ENCODE peak calls at places on chromosomes 7 and 10, in six cellular contexts. K, R, L, P, Q and X are unnamed samples.

GRCh38 chr10:99285846-99286245 is 43.3 kb upstream of the CNNM1 start:
- DNase-seq in K (peak; percentile 26), R (no peak), L (no peak), P (peak; percentile 65), Q (no peak), X (no peak)

GRCh38 chr7:190196-190595 is 2.2 kb upstream of the FAM20C start:
- DNase-seq in K (no peak), R (no peak), L (no peak), P (no peak), Q (no peak), X (no peak)

GRCh38 chr7:76121044-76121443 is 73.1 kb downstream of the MDH2 start:
- DNase-seq in K (no peak), R (no peak), L (no peak), P (no peak), Q (no peak), X (no peak)

GRCh38 chr10:22420787-22421517 is 75.7 kb downstream of the SPAG6 start:
- DNase-seq in K (peak; percentile 59), R (peak; percentile 57), L (no peak), P (peak; percentile 42), Q (no peak), X (no peak)

GRCh38 chr7:134943785-134944400 is 42.4 kb upstream of the AGBL3 start:
- DNase-seq in K (peak; percentile 71), R (peak; percentile 74), L (no peak), P (no peak), Q (no peak), X (no peak)

GRCh38 chr10:68156373-68157185 is 47.3 kb downstream of the MYPN start:
- DNase-seq in K (peak; percentile 82), R (peak; percentile 97), L (peak; percentile 45), P (peak; percentile 67), Q (no peak), X (peak; percentile 62)

GRCh38 chr10:575312-576129 is 113.9 kb downstream of the DIP2C start:
- DNase-seq in K (no peak), R (no peak), L (no peak), P (no peak), Q (no peak), X (no peak)

GRCh38 chr10:24669285-24669861 is 54.3 kb downstream of the ARHGAP21 start:
- DNase-seq in K (no peak), R (no peak), L (no peak), P (no peak), Q (no peak), X (no peak)

GRCh38 chr7:29510028-29510427 is 53.6 kb upstream of the PRR15 start:
- DNase-seq in K (no peak), R (no peak), L (no peak), P (no peak), Q (no peak), X (no peak)

GRCh38 chr7:77439572-77439971 is 23.4 kb upstream of the GSAP start:
- DNase-seq in K (peak; percentile 47), R (peak; percentile 65), L (no peak), P (peak; percentile 48), Q (no peak), X (no peak)

GRCh38 chr10:13803566-13804554 is 217.1 kb downstream of the PRPF18 start:
- DNase-seq in K (peak; percentile 52), R (peak; percentile 44), L (no peak), P (no peak), Q (no peak), X (no peak)

GRCh38 chr7:90897961-90898469 is 301.9 kb downstream of the CDK14 start:
- DNase-seq in K (no peak), R (no peak), L (no peak), P (no peak), Q (no peak), X (no peak)

DNA sequence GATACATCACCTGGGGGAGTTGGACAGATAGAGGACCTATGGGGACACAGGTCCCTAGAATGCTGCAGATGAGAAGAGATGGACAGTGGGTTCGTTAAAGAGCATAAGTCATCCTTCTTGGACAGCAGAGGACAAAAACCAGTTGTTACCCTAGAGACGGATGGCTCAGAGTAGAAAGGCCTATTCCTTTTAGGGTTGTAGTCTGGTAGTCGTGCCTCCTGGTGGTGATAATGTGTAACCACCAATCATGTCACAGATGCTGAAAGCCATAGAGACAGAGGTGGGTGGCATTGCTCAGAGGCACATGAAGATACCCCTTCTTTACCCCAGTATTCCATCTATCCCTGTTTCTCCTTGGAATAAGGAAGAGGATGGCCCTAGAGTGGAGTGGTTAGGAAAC is 554.6 kb downstream of the SORCS1 start:
- DNase-seq in K (no peak), R (peak; percentile 23), L (no peak), P (no peak), Q (no peak), X (no peak)
- TF ChIP-seq CTCF in K (peak; percentile 14), R (peak; percentile 55), L (peak; percentile 22), P (peak; percentile 16), Q (no peak), X (peak; percentile 56)

DNA sequence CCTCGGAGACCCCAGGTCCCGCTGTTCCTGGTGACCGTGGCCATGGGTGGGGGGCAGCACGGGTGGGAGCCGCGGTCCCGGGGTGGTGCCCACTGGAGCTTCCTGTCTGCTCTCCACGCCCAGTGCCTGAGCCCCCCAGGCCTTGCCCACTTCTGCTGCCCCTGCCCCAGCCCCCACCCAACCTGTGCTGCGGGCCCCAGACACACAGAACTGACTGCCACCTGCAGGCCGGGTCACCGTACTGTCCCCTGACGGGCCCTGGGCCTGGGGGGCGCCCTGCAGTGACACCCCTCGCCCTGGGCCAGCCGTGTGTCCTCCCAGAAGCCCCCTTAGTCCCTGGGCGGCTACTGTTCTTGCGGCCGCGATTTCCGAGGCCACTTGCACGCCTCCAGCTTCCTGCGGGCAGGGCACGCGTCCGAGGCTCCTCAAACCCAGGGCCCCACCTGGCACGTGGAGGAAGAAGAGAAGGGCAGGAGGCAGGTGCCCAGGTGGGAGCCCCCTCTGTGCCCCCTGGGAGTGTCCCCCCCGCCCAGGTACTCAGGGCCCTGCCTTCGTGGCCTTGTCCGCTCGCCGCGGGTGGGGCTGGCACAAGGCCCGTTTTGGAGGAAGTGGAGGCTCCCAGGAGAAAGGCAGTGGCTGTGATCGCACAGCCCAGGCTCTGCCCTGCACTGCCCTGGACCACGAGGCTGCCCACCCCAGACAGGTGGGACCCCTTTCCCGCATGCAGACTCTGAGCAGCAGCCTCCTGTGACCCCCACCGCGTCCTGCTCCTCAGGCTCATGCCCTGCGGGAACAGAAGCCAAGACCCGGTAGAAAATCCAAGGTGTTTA is 10.4 kb downstream of the TMEM184A start:
- DNase-seq in K (no peak), R (no peak), L (no peak), P (no peak), Q (no peak), X (no peak)
- TF ChIP-seq CTCF in K (no peak), R (peak; percentile 50), L (no peak), P (no peak), Q (no peak), X (no peak)

DNA sequence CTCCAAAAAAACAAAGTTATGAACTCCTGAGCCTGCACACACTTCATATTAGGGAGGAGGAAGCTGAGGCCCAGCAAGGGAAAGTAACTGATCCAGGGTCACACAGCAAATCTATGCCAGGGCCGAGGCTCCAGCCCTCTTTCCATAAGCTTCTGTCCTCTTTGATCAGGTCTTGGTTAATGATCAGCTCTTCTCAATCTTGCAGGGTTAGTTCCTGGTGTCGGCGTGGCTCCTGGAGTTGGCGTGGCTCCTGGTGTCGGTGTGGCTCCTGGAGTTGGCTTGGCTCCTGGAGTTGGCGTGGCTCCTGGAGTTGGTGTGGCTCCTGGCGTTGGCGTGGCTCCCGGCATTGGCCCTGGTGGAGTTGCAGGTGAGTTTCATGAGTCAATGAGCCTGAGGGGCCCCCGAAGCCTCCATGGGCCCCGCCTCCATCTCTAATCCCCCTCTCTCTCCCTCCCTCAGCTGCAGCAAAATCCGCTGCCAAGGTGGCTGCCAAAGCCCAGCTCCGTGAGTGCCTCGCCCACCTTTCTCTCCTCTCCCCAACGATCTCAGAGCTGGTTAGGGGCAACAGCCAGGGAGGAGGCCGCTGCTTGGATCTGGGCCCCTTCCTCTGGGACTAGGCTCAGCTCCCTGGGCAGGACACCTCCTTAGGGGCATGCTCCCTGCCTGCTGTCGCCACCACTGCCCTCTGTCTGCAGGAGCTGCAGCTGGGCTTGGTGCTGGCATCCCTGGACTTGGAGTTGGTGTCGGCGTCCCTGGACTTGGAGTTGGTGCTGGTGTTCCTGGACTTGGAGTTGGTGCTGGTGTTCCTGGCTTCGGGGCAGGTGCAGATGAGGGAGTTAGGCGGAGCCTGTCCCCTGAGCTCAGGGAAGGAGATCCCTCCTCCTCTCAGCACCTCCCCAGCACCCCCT is 23.7 kb upstream of the LIMK1 start:
- DNase-seq in K (no peak), R (peak; percentile 77), L (no peak), P (no peak), Q (no peak), X (peak; percentile 1)
- TF ChIP-seq CTCF in K (no peak), R (peak; percentile 33), L (no peak), P (no peak), Q (no peak), X (no peak)

GRCh38 chr7:50101873-50102272 is 8.8 kb upstream of the ZPBP start:
- DNase-seq in K (no peak), R (no peak), L (no peak), P (no peak), Q (no peak), X (no peak)
- TF ChIP-seq CTCF in K (no peak), R (no peak), L (no peak), P (no peak), Q (no peak), X (no peak)

DNA sequence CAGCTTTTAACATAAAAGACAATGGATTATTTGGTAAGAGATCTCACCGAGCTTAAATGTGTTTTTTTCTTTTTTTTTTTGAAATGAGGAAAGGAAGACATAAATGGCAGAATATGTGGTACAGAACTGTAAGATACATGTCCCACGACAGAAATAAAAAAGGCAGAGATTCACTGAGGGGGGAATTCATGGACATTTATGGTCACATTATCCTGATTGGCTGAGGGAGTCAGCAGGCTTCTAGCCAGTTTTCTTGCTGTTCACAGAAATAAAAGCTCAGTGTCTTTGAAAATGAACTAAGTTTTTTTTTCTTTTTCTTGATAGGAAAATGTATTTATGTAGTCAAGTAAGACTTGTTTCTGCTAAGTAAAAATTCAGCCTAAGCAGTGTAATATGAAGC is 8.2 kb upstream of the FAS start:
- DNase-seq in K (no peak), R (no peak), L (no peak), P (no peak), Q (no peak), X (no peak)
- TF ChIP-seq CTCF in K (no peak), R (no peak), L (no peak), P (no peak), Q (no peak), X (no peak)

GRCh38 chr7:87627634-87627994 is 584 bp upstream of the RUNDC3B start:
- DNase-seq in K (no peak), R (no peak), L (peak; percentile 44), P (no peak), Q (no peak), X (no peak)
- TF ChIP-seq CTCF in K (no peak), R (no peak), L (no peak), P (no peak), Q (no peak), X (no peak)

GRCh38 chr7:84697506-84697905 is 489.4 kb downstream of the SEMA3D start:
- DNase-seq in K (peak; percentile 93), R (peak; percentile 9), L (no peak), P (peak; percentile 82), Q (peak; percentile 79), X (no peak)
- TF ChIP-seq CTCF in K (no peak), R (no peak), L (no peak), P (no peak), Q (no peak), X (no peak)